ENCODE peak calls at places on chromosomes 7 and 10, in four cellular contexts. One of them, this sample, is unnamed.
A peak's percentile ranks its signal among the peaks of the same experiment; 100 is the strongest.

GRCh38 chr10:43573250-43574034 is 974 bp downstream of the ZNF239 start:
- DNase-seq in activated T-helper 9 cell treated with anti-CD3 and anti-CD28 coated beads, Interleukin-2, amount 50 U/mL, for 16 hours: no peak
- DNase-seq in nucleus accumbens: no peak
- DNase-seq in amygdala: no peak
- DNase-seq in this sample: no peak

GRCh38 chr7:22064816-22065215 is 119.1 kb upstream of the CDCA7L start:
- DNase-seq in nucleus accumbens: no peak
- DNase-seq in amygdala: no peak
- DNase-seq in activated T-helper 9 cell treated with anti-CD3 and anti-CD28 coated beads, Interleukin-2, amount 50 U/mL, for 16 hours: no peak
- DNase-seq in this sample: no peak

GRCh38 chr10:110241407-110241806 is 34.0 kb downstream of the MXI1 start:
- DNase-seq in nucleus accumbens: no peak
- DNase-seq in amygdala: no peak
- DNase-seq in activated T-helper 9 cell treated with anti-CD3 and anti-CD28 coated beads, Interleukin-2, amount 50 U/mL, for 16 hours: no peak
- DNase-seq in this sample: no peak

GRCh38 chr7:114973147-114973546 is 51.3 kb downstream of the MDFIC start:
- DNase-seq in activated T-helper 9 cell treated with anti-CD3 and anti-CD28 coated beads, Interleukin-2, amount 50 U/mL, for 16 hours: no peak
- DNase-seq in amygdala: no peak
- DNase-seq in nucleus accumbens: no peak
- DNase-seq in this sample: no peak

GRCh38 chr10:128062331-128062730 is 63.9 kb downstream of the MKI67 start:
- DNase-seq in activated T-helper 9 cell treated with anti-CD3 and anti-CD28 coated beads, Interleukin-2, amount 50 U/mL, for 16 hours: no peak
- DNase-seq in amygdala: no peak
- DNase-seq in nucleus accumbens: no peak
- DNase-seq in this sample: no peak

GRCh38 chr7:63071396-63071795 is 927.3 kb upstream of the ZNF722 start:
- DNase-seq in amygdala: no peak
- DNase-seq in nucleus accumbens: no peak
- DNase-seq in activated T-helper 9 cell treated with anti-CD3 and anti-CD28 coated beads, Interleukin-2, amount 50 U/mL, for 16 hours: no peak
- DNase-seq in this sample: no peak

GRCh38 chr10:3141361-3142005 is 31.1 kb downstream of the PITRM1 start:
- DNase-seq in amygdala: no peak
- DNase-seq in activated T-helper 9 cell treated with anti-CD3 and anti-CD28 coated beads, Interleukin-2, amount 50 U/mL, for 16 hours: no peak
- DNase-seq in nucleus accumbens: no peak
- DNase-seq in this sample: no peak

GRCh38 chr10:27535312-27535711 is 31.2 kb downstream of the RAB18 start:
- DNase-seq in nucleus accumbens: no peak
- DNase-seq in amygdala: no peak
- DNase-seq in activated T-helper 9 cell treated with anti-CD3 and anti-CD28 coated beads, Interleukin-2, amount 50 U/mL, for 16 hours: no peak
- DNase-seq in this sample: no peak

GRCh38 chr7:70092314-70093303 is 494.3 kb downstream of the AUTS2 start:
- DNase-seq in nucleus accumbens: no peak
- DNase-seq in activated T-helper 9 cell treated with anti-CD3 and anti-CD28 coated beads, Interleukin-2, amount 50 U/mL, for 16 hours: no peak
- DNase-seq in amygdala: peak; percentile 21
- DNase-seq in this sample: no peak

GRCh38 chr10:7311256-7312178 is 99.3 kb downstream of the SFMBT2 start:
- DNase-seq in amygdala: no peak
- DNase-seq in activated T-helper 9 cell treated with anti-CD3 and anti-CD28 coated beads, Interleukin-2, amount 50 U/mL, for 16 hours: no peak
- DNase-seq in nucleus accumbens: no peak
- DNase-seq in this sample: no peak

GRCh38 chr7:40579401-40579800 is 444.6 kb downstream of the SUGCT start:
- DNase-seq in activated T-helper 9 cell treated with anti-CD3 and anti-CD28 coated beads, Interleukin-2, amount 50 U/mL, for 16 hours: no peak
- DNase-seq in amygdala: no peak
- DNase-seq in nucleus accumbens: no peak
- DNase-seq in this sample: no peak

GRCh38 chr7:25949672-25950487 is 202.1 kb upstream of the NFE2L3 start:
- DNase-seq in nucleus accumbens: no peak
- DNase-seq in activated T-helper 9 cell treated with anti-CD3 and anti-CD28 coated beads, Interleukin-2, amount 50 U/mL, for 16 hours: no peak
- DNase-seq in amygdala: no peak
- DNase-seq in this sample: no peak

GRCh38 chr10:108735380-108735779 is 1187.9 kb downstream of the XPNPEP1 start:
- DNase-seq in activated T-helper 9 cell treated with anti-CD3 and anti-CD28 coated beads, Interleukin-2, amount 50 U/mL, for 16 hours: no peak
- DNase-seq in nucleus accumbens: no peak
- DNase-seq in amygdala: no peak
- DNase-seq in this sample: no peak

GRCh38 chr7:28418311-28418710 is 6.0 kb downstream of the CREB5 start:
- DNase-seq in activated T-helper 9 cell treated with anti-CD3 and anti-CD28 coated beads, Interleukin-2, amount 50 U/mL, for 16 hours: no peak
- DNase-seq in nucleus accumbens: no peak
- DNase-seq in amygdala: no peak
- DNase-seq in this sample: no peak

GRCh38 chr7:27101188-27101905 is 1.1 kb downstream of the HOXA2 start:
- DNase-seq in activated T-helper 9 cell treated with anti-CD3 and anti-CD28 coated beads, Interleukin-2, amount 50 U/mL, for 16 hours: no peak
- DNase-seq in nucleus accumbens: no peak
- DNase-seq in amygdala: no peak
- DNase-seq in this sample: no peak

GRCh38 chr7:85065306-85065705 is 121.5 kb downstream of the SEMA3D start:
- DNase-seq in activated T-helper 9 cell treated with anti-CD3 and anti-CD28 coated beads, Interleukin-2, amount 50 U/mL, for 16 hours: no peak
- DNase-seq in amygdala: no peak
- DNase-seq in nucleus accumbens: no peak
- DNase-seq in this sample: no peak

GRCh38 chr7:34133983-34134782 is 228.8 kb downstream of the BMPER start:
- DNase-seq in amygdala: no peak
- DNase-seq in activated T-helper 9 cell treated with anti-CD3 and anti-CD28 coated beads, Interleukin-2, amount 50 U/mL, for 16 hours: no peak
- DNase-seq in nucleus accumbens: peak; percentile 4
- DNase-seq in this sample: peak; percentile 5

GRCh38 chr10:16653223-16653622 is 131.5 kb upstream of the C1QL3 start:
- DNase-seq in nucleus accumbens: no peak
- DNase-seq in activated T-helper 9 cell treated with anti-CD3 and anti-CD28 coated beads, Interleukin-2, amount 50 U/mL, for 16 hours: no peak
- DNase-seq in amygdala: no peak
- DNase-seq in this sample: no peak

GRCh38 chr10:11302181-11302580 is 284.5 kb downstream of the CELF2 start:
- DNase-seq in activated T-helper 9 cell treated with anti-CD3 and anti-CD28 coated beads, Interleukin-2, amount 50 U/mL, for 16 hours: no peak
- DNase-seq in amygdala: no peak
- DNase-seq in nucleus accumbens: no peak
- DNase-seq in this sample: no peak

GRCh38 chr7:20395094-20395493 is 64.4 kb downstream of the ITGB8 start:
- DNase-seq in nucleus accumbens: no peak
- DNase-seq in activated T-helper 9 cell treated with anti-CD3 and anti-CD28 coated beads, Interleukin-2, amount 50 U/mL, for 16 hours: no peak
- DNase-seq in amygdala: no peak
- DNase-seq in this sample: no peak

GRCh38 chr7:44367475-44368030 is 42.2 kb upstream of the CAMK2B start:
- DNase-seq in nucleus accumbens: no peak
- DNase-seq in activated T-helper 9 cell treated with anti-CD3 and anti-CD28 coated beads, Interleukin-2, amount 50 U/mL, for 16 hours: no peak
- DNase-seq in amygdala: no peak
- DNase-seq in this sample: no peak

GRCh38 chr10:35470967-35471366 is 134.2 kb upstream of the GJD4 start:
- DNase-seq in activated T-helper 9 cell treated with anti-CD3 and anti-CD28 coated beads, Interleukin-2, amount 50 U/mL, for 16 hours: no peak
- DNase-seq in nucleus accumbens: no peak
- DNase-seq in amygdala: no peak
- DNase-seq in this sample: no peak

GRCh38 chr7:158328376-158329013 is 259.1 kb downstream of the PTPRN2 start:
- DNase-seq in nucleus accumbens: no peak
- DNase-seq in amygdala: no peak
- DNase-seq in activated T-helper 9 cell treated with anti-CD3 and anti-CD28 coated beads, Interleukin-2, amount 50 U/mL, for 16 hours: no peak
- DNase-seq in this sample: no peak

GRCh38 chr10:126247454-126247975 is 140.8 kb downstream of the ADAM12 start:
- DNase-seq in amygdala: no peak
- DNase-seq in nucleus accumbens: no peak
- DNase-seq in activated T-helper 9 cell treated with anti-CD3 and anti-CD28 coated beads, Interleukin-2, amount 50 U/mL, for 16 hours: no peak
- DNase-seq in this sample: no peak

GRCh38 chr7:93245525-93246432 is 13.6 kb downstream of the VPS50 start:
- DNase-seq in activated T-helper 9 cell treated with anti-CD3 and anti-CD28 coated beads, Interleukin-2, amount 50 U/mL, for 16 hours: no peak
- DNase-seq in amygdala: no peak
- DNase-seq in nucleus accumbens: no peak
- DNase-seq in this sample: no peak

GRCh38 chr10:88879754-88880286 is at the start of gene STAMBPL1:
- DNase-seq in activated T-helper 9 cell treated with anti-CD3 and anti-CD28 coated beads, Interleukin-2, amount 50 U/mL, for 16 hours: peak; percentile 60
- DNase-seq in nucleus accumbens: peak; percentile 31
- DNase-seq in amygdala: peak; percentile 77
- DNase-seq in this sample: peak; percentile 55

GRCh38 chr7:84665339-84665738 is 470.8 kb upstream of the SEMA3A start:
- DNase-seq in nucleus accumbens: no peak
- DNase-seq in amygdala: no peak
- DNase-seq in activated T-helper 9 cell treated with anti-CD3 and anti-CD28 coated beads, Interleukin-2, amount 50 U/mL, for 16 hours: no peak
- DNase-seq in this sample: no peak

GRCh38 chr10:130480491-130480890 is 344.3 kb downstream of the GLRX3 start:
- DNase-seq in amygdala: no peak
- DNase-seq in nucleus accumbens: no peak
- DNase-seq in activated T-helper 9 cell treated with anti-CD3 and anti-CD28 coated beads, Interleukin-2, amount 50 U/mL, for 16 hours: no peak
- DNase-seq in this sample: no peak

GRCh38 chr7:6221340-6222319 is 50.8 kb downstream of the CYTH3 start:
- DNase-seq in amygdala: no peak
- DNase-seq in activated T-helper 9 cell treated with anti-CD3 and anti-CD28 coated beads, Interleukin-2, amount 50 U/mL, for 16 hours: peak; percentile 20
- DNase-seq in nucleus accumbens: no peak
- DNase-seq in this sample: no peak

GRCh38 chr10:125029584-125030242 is 87.8 kb downstream of the ZRANB1 start:
- DNase-seq in amygdala: no peak
- DNase-seq in nucleus accumbens: no peak
- DNase-seq in activated T-helper 9 cell treated with anti-CD3 and anti-CD28 coated beads, Interleukin-2, amount 50 U/mL, for 16 hours: no peak
- DNase-seq in this sample: no peak

GRCh38 chr10:93821051-93821772 is 63.5 kb downstream of the LGI1 start:
- DNase-seq in nucleus accumbens: no peak
- DNase-seq in activated T-helper 9 cell treated with anti-CD3 and anti-CD28 coated beads, Interleukin-2, amount 50 U/mL, for 16 hours: no peak
- DNase-seq in amygdala: no peak
- DNase-seq in this sample: no peak

GRCh38 chr10:6299234-6299633 is 96.5 kb downstream of the PFKFB3 start:
- DNase-seq in nucleus accumbens: peak; percentile 27
- DNase-seq in activated T-helper 9 cell treated with anti-CD3 and anti-CD28 coated beads, Interleukin-2, amount 50 U/mL, for 16 hours: no peak
- DNase-seq in amygdala: no peak
- DNase-seq in this sample: no peak

GRCh38 chr7:96547371-96547811 is 162.3 kb downstream of the SEM1 start:
- DNase-seq in activated T-helper 9 cell treated with anti-CD3 and anti-CD28 coated beads, Interleukin-2, amount 50 U/mL, for 16 hours: no peak
- DNase-seq in nucleus accumbens: no peak
- DNase-seq in amygdala: no peak
- DNase-seq in this sample: no peak

GRCh38 chr10:59148701-59149100 is 27.7 kb upstream of the PHYHIPL start:
- DNase-seq in activated T-helper 9 cell treated with anti-CD3 and anti-CD28 coated beads, Interleukin-2, amount 50 U/mL, for 16 hours: no peak
- DNase-seq in nucleus accumbens: no peak
- DNase-seq in amygdala: no peak
- DNase-seq in this sample: no peak

This sample was measured in substantia nigra.